ENCODE peak calls at places on chromosomes 12 and 14, in eight cellular contexts. One of them, this sample, is unnamed.

GRCh38 chr14:74627071-74627470 is 15.0 kb upstream of the LTBP2 start:
- DNase-seq in tibial artery: no peak
- DNase-seq in MCF 10A: no peak
- DNase-seq in Peyer's patch: no peak
- DNase-seq in AG09309: no peak
- DNase-seq in MM.1S: no peak
- DNase-seq in foreskin fibroblast: no peak
- DNase-seq in pancreas: no peak
- DNase-seq in this sample: no peak

GRCh38 chr12:70660620-70661219 is 23.5 kb upstream of the PTPRB start:
- DNase-seq in pancreas: no peak
- DNase-seq in MCF 10A: peak
- DNase-seq in AG09309: peak
- DNase-seq in Peyer's patch: no peak
- DNase-seq in tibial artery: peak
- DNase-seq in foreskin fibroblast: peak
- DNase-seq in MM.1S: peak
- DNase-seq in this sample: peak

GRCh38 chr12:30569426-30569825 is 126.2 kb downstream of the IPO8 start:
- DNase-seq in Peyer's patch: no peak
- DNase-seq in tibial artery: no peak
- DNase-seq in foreskin fibroblast: no peak
- DNase-seq in AG09309: no peak
- DNase-seq in MM.1S: no peak
- DNase-seq in MCF 10A: no peak
- DNase-seq in pancreas: no peak
- DNase-seq in this sample: no peak

GRCh38 chr14:41597647-41598046 is 9.0 kb upstream of the LRFN5 start:
- DNase-seq in AG09309: no peak
- DNase-seq in tibial artery: no peak
- DNase-seq in pancreas: no peak
- DNase-seq in Peyer's patch: no peak
- DNase-seq in foreskin fibroblast: no peak
- DNase-seq in MCF 10A: no peak
- DNase-seq in MM.1S: no peak
- DNase-seq in this sample: no peak

GRCh38 chr14:89007906-89008305 is 183.5 kb downstream of the TTC8 start:
- DNase-seq in pancreas: no peak
- DNase-seq in tibial artery: no peak
- DNase-seq in MCF 10A: no peak
- DNase-seq in Peyer's patch: no peak
- DNase-seq in AG09309: no peak
- DNase-seq in foreskin fibroblast: no peak
- DNase-seq in MM.1S: no peak
- DNase-seq in this sample: no peak

GRCh38 chr12:79686171-79686570 is 4.6 kb downstream of the PAWR start:
- DNase-seq in foreskin fibroblast: no peak
- DNase-seq in tibial artery: no peak
- DNase-seq in AG09309: no peak
- DNase-seq in Peyer's patch: no peak
- DNase-seq in MM.1S: no peak
- DNase-seq in pancreas: no peak
- DNase-seq in MCF 10A: peak
- DNase-seq in this sample: no peak

GRCh38 chr14:69610859-69611263 is 535 bp upstream of the SUSD6 start:
- DNase-seq in MM.1S: no peak
- DNase-seq in pancreas: peak
- DNase-seq in MCF 10A: no peak
- DNase-seq in AG09309: no peak
- DNase-seq in foreskin fibroblast: peak
- DNase-seq in tibial artery: no peak
- DNase-seq in Peyer's patch: no peak
- DNase-seq in this sample: no peak

GRCh38 chr14:76958975-76959710 is 69.4 kb downstream of the IRF2BPL start:
- DNase-seq in AG09309: no peak
- DNase-seq in MCF 10A: peak
- DNase-seq in Peyer's patch: no peak
- DNase-seq in MM.1S: no peak
- DNase-seq in foreskin fibroblast: peak
- DNase-seq in tibial artery: peak
- DNase-seq in pancreas: no peak
- DNase-seq in this sample: no peak

GRCh38 chr14:68464716-68465115 is 328.2 kb downstream of the ZFP36L1 start:
- DNase-seq in foreskin fibroblast: peak
- DNase-seq in MCF 10A: peak
- DNase-seq in AG09309: no peak
- DNase-seq in Peyer's patch: no peak
- DNase-seq in pancreas: no peak
- DNase-seq in tibial artery: no peak
- DNase-seq in MM.1S: no peak
- DNase-seq in this sample: no peak

GRCh38 chr12:124852329-124852831 is 11.3 kb downstream of the SCARB1 start:
- DNase-seq in foreskin fibroblast: peak
- DNase-seq in Peyer's patch: peak
- DNase-seq in tibial artery: peak
- DNase-seq in pancreas: no peak
- DNase-seq in AG09309: no peak
- DNase-seq in MM.1S: no peak
- DNase-seq in MCF 10A: no peak
- DNase-seq in this sample: no peak

GRCh38 chr14:91649930-91650329 is 82.0 kb downstream of the CATSPERB start:
- DNase-seq in MM.1S: peak
- DNase-seq in foreskin fibroblast: peak
- DNase-seq in Peyer's patch: no peak
- DNase-seq in MCF 10A: peak
- DNase-seq in pancreas: no peak
- DNase-seq in AG09309: peak
- DNase-seq in tibial artery: no peak
- DNase-seq in this sample: peak

GRCh38 chr14:32693114-32693513 is 245.6 kb upstream of the NPAS3 start:
- DNase-seq in AG09309: no peak
- DNase-seq in foreskin fibroblast: peak
- DNase-seq in MM.1S: peak
- DNase-seq in MCF 10A: peak
- DNase-seq in tibial artery: no peak
- DNase-seq in Peyer's patch: no peak
- DNase-seq in pancreas: no peak
- DNase-seq in this sample: no peak

GRCh38 chr14:53501361-53502320 is 348.5 kb upstream of the DDHD1 start:
- DNase-seq in MCF 10A: peak
- DNase-seq in MM.1S: no peak
- DNase-seq in tibial artery: no peak
- DNase-seq in pancreas: no peak
- DNase-seq in foreskin fibroblast: peak
- DNase-seq in AG09309: no peak
- DNase-seq in Peyer's patch: no peak
- DNase-seq in this sample: peak

GRCh38 chr12:62248873-62249272 is 11.3 kb upstream of the USP15 start:
- DNase-seq in foreskin fibroblast: no peak
- DNase-seq in MM.1S: no peak
- DNase-seq in MCF 10A: no peak
- DNase-seq in pancreas: no peak
- DNase-seq in Peyer's patch: no peak
- DNase-seq in tibial artery: no peak
- DNase-seq in AG09309: no peak
- DNase-seq in this sample: no peak

GRCh38 chr12:125149160-125150108 is 84.2 kb downstream of the AACS start:
- DNase-seq in MM.1S: peak
- DNase-seq in tibial artery: no peak
- DNase-seq in MCF 10A: no peak
- DNase-seq in AG09309: no peak
- DNase-seq in pancreas: peak
- DNase-seq in Peyer's patch: peak
- DNase-seq in foreskin fibroblast: no peak
- DNase-seq in this sample: no peak

GRCh38 chr14:81738946-81739659 is 205.4 kb upstream of the SEL1L start:
- DNase-seq in MM.1S: no peak
- DNase-seq in pancreas: no peak
- DNase-seq in tibial artery: no peak
- DNase-seq in foreskin fibroblast: no peak
- DNase-seq in AG09309: no peak
- DNase-seq in Peyer's patch: no peak
- DNase-seq in MCF 10A: no peak
- DNase-seq in this sample: no peak

GRCh38 chr12:91577586-91578539 is 395.2 kb upstream of the DCN start:
- DNase-seq in tibial artery: no peak
- DNase-seq in MM.1S: peak
- DNase-seq in pancreas: no peak
- DNase-seq in foreskin fibroblast: peak
- DNase-seq in AG09309: no peak
- DNase-seq in Peyer's patch: no peak
- DNase-seq in MCF 10A: peak
- DNase-seq in this sample: no peak

GRCh38 chr14:63899953-63900352 is 47.1 kb downstream of the SYNE2 start:
- DNase-seq in pancreas: no peak
- DNase-seq in tibial artery: no peak
- DNase-seq in AG09309: no peak
- DNase-seq in foreskin fibroblast: no peak
- DNase-seq in MM.1S: no peak
- DNase-seq in Peyer's patch: no peak
- DNase-seq in MCF 10A: no peak
- DNase-seq in this sample: no peak

GRCh38 chr14:55780156-55780946 is 200.3 kb downstream of the KTN1 start:
- DNase-seq in MM.1S: no peak
- DNase-seq in Peyer's patch: no peak
- DNase-seq in MCF 10A: peak
- DNase-seq in pancreas: peak
- DNase-seq in foreskin fibroblast: peak
- DNase-seq in AG09309: peak
- DNase-seq in tibial artery: peak
- DNase-seq in this sample: peak

GRCh38 chr12:109765493-109765810 is 51.8 kb downstream of the FAM222A start:
- DNase-seq in Peyer's patch: no peak
- DNase-seq in MM.1S: no peak
- DNase-seq in tibial artery: peak
- DNase-seq in AG09309: no peak
- DNase-seq in foreskin fibroblast: no peak
- DNase-seq in MCF 10A: no peak
- DNase-seq in pancreas: no peak
- DNase-seq in this sample: no peak

GRCh38 chr14:96584907-96585671 is 82.9 kb downstream of the PAPOLA start:
- DNase-seq in MCF 10A: no peak
- DNase-seq in AG09309: no peak
- DNase-seq in MM.1S: no peak
- DNase-seq in tibial artery: no peak
- DNase-seq in pancreas: peak
- DNase-seq in foreskin fibroblast: no peak
- DNase-seq in Peyer's patch: no peak
- DNase-seq in this sample: no peak

GRCh38 chr14:33040548-33041140 is 102.0 kb downstream of the NPAS3 start:
- DNase-seq in tibial artery: no peak
- DNase-seq in MM.1S: peak
- DNase-seq in pancreas: no peak
- DNase-seq in Peyer's patch: no peak
- DNase-seq in foreskin fibroblast: no peak
- DNase-seq in AG09309: no peak
- DNase-seq in MCF 10A: no peak
- DNase-seq in this sample: no peak

GRCh38 chr12:34361721-34362316 is 339.5 kb downstream of the ALG10 start:
- DNase-seq in foreskin fibroblast: no peak
- DNase-seq in MCF 10A: no peak
- DNase-seq in Peyer's patch: no peak
- DNase-seq in AG09309: no peak
- DNase-seq in pancreas: no peak
- DNase-seq in tibial artery: no peak
- DNase-seq in MM.1S: no peak
- DNase-seq in this sample: no peak

GRCh38 chr12:132560831-132561783 is 49.3 kb downstream of the LRCOL1 start:
- DNase-seq in MM.1S: peak
- DNase-seq in Peyer's patch: peak
- DNase-seq in foreskin fibroblast: peak
- DNase-seq in AG09309: no peak
- DNase-seq in MCF 10A: peak
- DNase-seq in tibial artery: no peak
- DNase-seq in pancreas: peak
- DNase-seq in this sample: no peak

DNA sequence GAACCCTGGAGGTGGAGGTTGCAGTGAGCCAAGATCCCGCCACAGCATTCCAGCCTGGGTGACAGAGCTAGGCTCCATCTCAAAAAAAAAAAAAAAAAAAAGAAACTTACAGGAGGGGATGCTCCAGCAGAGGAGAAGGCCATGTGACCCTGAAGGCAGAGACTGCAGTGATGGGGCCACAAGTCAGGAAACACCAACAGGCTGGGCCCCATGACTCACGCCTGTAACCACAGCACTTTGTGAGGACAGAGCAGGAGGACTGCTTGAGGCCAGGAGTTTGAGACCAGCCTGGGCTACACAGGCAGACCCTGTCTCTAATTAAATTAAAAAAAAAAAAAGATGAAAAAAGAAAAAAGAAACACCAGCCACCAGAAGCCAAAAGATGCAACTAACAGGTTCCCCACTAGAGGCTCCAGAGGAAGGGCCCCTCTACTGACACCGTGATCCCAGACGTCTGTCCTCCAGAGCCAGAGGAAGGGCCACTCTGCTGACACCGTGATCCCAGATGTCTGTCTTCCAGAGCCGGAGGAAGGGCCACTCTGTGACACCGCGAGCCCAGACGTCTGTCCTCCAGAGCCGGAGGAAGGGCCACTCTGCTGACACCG is 9.1 kb upstream of the GLT1D1 start:
- DNase-seq in tibial artery: no peak
- DNase-seq in AG09309: no peak
- DNase-seq in Peyer's patch: no peak
- DNase-seq in foreskin fibroblast: no peak
- DNase-seq in pancreas: no peak
- DNase-seq in MCF 10A: no peak
- DNase-seq in MM.1S: no peak
- DNase-seq in this sample: no peak
- TF ChIP-seq CTCF in tibial artery: no peak
- TF ChIP-seq CTCF in AG09309: no peak
- TF ChIP-seq CTCF in Peyer's patch: no peak
- TF ChIP-seq CTCF in foreskin fibroblast: no peak
- TF ChIP-seq CTCF in pancreas: no peak
- TF ChIP-seq CTCF in MCF 10A: no peak
- TF ChIP-seq CTCF in MM.1S: no peak
- TF ChIP-seq CTCF in this sample: no peak

GRCh38 chr12:55132816-55133215 is 6.6 kb downstream of the OR9K2 start:
- DNase-seq in AG09309: no peak
- DNase-seq in tibial artery: no peak
- DNase-seq in MM.1S: no peak
- DNase-seq in Peyer's patch: no peak
- DNase-seq in MCF 10A: peak
- DNase-seq in pancreas: no peak
- DNase-seq in foreskin fibroblast: no peak
- DNase-seq in this sample: no peak
- TF ChIP-seq CTCF in AG09309: no peak
- TF ChIP-seq CTCF in tibial artery: no peak
- TF ChIP-seq CTCF in MM.1S: peak
- TF ChIP-seq CTCF in Peyer's patch: no peak
- TF ChIP-seq CTCF in MCF 10A: no peak
- TF ChIP-seq CTCF in pancreas: no peak
- TF ChIP-seq CTCF in foreskin fibroblast: no peak
- TF ChIP-seq CTCF in this sample: no peak

GRCh38 chr12:97837401-97837800 is 374.8 kb downstream of the RMST start:
- DNase-seq in tibial artery: peak
- DNase-seq in AG09309: no peak
- DNase-seq in MCF 10A: peak
- DNase-seq in MM.1S: no peak
- DNase-seq in Peyer's patch: no peak
- DNase-seq in foreskin fibroblast: peak
- DNase-seq in pancreas: peak
- DNase-seq in this sample: no peak
- TF ChIP-seq CTCF in tibial artery: no peak
- TF ChIP-seq CTCF in AG09309: no peak
- TF ChIP-seq CTCF in MCF 10A: no peak
- TF ChIP-seq CTCF in MM.1S: no peak
- TF ChIP-seq CTCF in Peyer's patch: no peak
- TF ChIP-seq CTCF in foreskin fibroblast: no peak
- TF ChIP-seq CTCF in pancreas: no peak
- TF ChIP-seq CTCF in this sample: no peak

GRCh38 chr12:6703631-6704030 is 3.0 kb upstream of the PIANP start:
- DNase-seq in foreskin fibroblast: peak
- DNase-seq in pancreas: no peak
- DNase-seq in MCF 10A: no peak
- DNase-seq in AG09309: no peak
- DNase-seq in MM.1S: no peak
- DNase-seq in tibial artery: no peak
- DNase-seq in Peyer's patch: no peak
- DNase-seq in this sample: no peak
- TF ChIP-seq CTCF in foreskin fibroblast: no peak
- TF ChIP-seq CTCF in pancreas: no peak
- TF ChIP-seq CTCF in MCF 10A: no peak
- TF ChIP-seq CTCF in AG09309: no peak
- TF ChIP-seq CTCF in MM.1S: peak
- TF ChIP-seq CTCF in tibial artery: no peak
- TF ChIP-seq CTCF in Peyer's patch: no peak
- TF ChIP-seq CTCF in this sample: no peak

This sample was measured in AG09319.